ENCODE peak calls at places on chromosomes 4 and X, in six cellular contexts. M, Q, S, A, U and O are unnamed samples.

GRCh38 chr4:73533515-73534422 is 52.2 kb downstream of the AFM start:
- DNase-seq in M (no peak), Q (no peak), S (no peak), A (no peak), U (peak), O (no peak)

GRCh38 chr4:2284934-2285664 is 23.2 kb upstream of the MXD4 start:
- DNase-seq in M (no peak), Q (no peak), S (no peak), A (no peak), U (no peak), O (no peak)

GRCh38 chrX:69618803-69619202 is 2.9 kb downstream of the EDA start:
- DNase-seq in M (no peak), Q (no peak), S (no peak), A (no peak), U (peak), O (no peak)

GRCh38 chr4:43331226-43332078 is 438.9 kb downstream of the GRXCR1 start:
- DNase-seq in M (no peak), Q (no peak), S (no peak), A (no peak), U (no peak), O (no peak)

GRCh38 chrX:38275615-38276014 is 51.7 kb downstream of the RPGR start:
- DNase-seq in M (peak), Q (no peak), S (no peak), A (peak), U (peak), O (peak)

GRCh38 chrX:13346646-13347045 is 26.8 kb upstream of the ATXN3L start:
- DNase-seq in M (no peak), Q (no peak), S (no peak), A (no peak), U (no peak), O (no peak)

GRCh38 chr4:86338989-86339388 is 20.9 kb downstream of the MAPK10 start:
- DNase-seq in M (peak), Q (peak), S (no peak), A (no peak), U (no peak), O (peak)

GRCh38 chr4:121792966-121793365 is 8.2 kb upstream of the EXOSC9 start:
- DNase-seq in M (no peak), Q (no peak), S (no peak), A (no peak), U (no peak), O (no peak)

GRCh38 chrX:63855896-63856295 is 70.9 kb upstream of the ARHGEF9 start:
- DNase-seq in M (no peak), Q (no peak), S (no peak), A (no peak), U (no peak), O (no peak)

GRCh38 chr4:45770958-45771357 is 352.9 kb downstream of the GABRG1 start:
- DNase-seq in M (no peak), Q (no peak), S (no peak), A (no peak), U (no peak), O (no peak)

GRCh38 chrX:139971394-139971749 is 6.1 kb upstream of the CXorf66 start:
- DNase-seq in M (no peak), Q (no peak), S (no peak), A (no peak), U (no peak), O (no peak)

GRCh38 chr4:56786955-56787354 is 34.5 kb downstream of the SPINK2 start:
- DNase-seq in M (no peak), Q (no peak), S (no peak), A (no peak), U (no peak), O (no peak)

GRCh38 chrX:132119821-132120220 is 8.0 kb downstream of the FRMD7 start:
- DNase-seq in M (no peak), Q (no peak), S (no peak), A (no peak), U (no peak), O (no peak)

GRCh38 chr4:56301181-56302076 is 85.9 kb downstream of the AASDH start:
- DNase-seq in M (peak), Q (peak), S (peak), A (peak), U (peak), O (peak)

GRCh38 chr4:153661215-153661822 is 22.8 kb upstream of the TLR2 start:
- DNase-seq in M (no peak), Q (no peak), S (no peak), A (no peak), U (no peak), O (no peak)

GRCh38 chr4:101136373-101137370 is 210.7 kb downstream of the PPP3CA start:
- DNase-seq in M (no peak), Q (no peak), S (no peak), A (no peak), U (no peak), O (no peak)

GRCh38 chrX:56233682-56234081 is 1.5 kb downstream of the KLF8 start:
- DNase-seq in M (peak), Q (peak), S (no peak), A (peak), U (no peak), O (no peak)

GRCh38 chr4:72286185-72286584 is 254.4 kb downstream of the NPFFR2 start:
- DNase-seq in M (no peak), Q (no peak), S (no peak), A (no peak), U (no peak), O (no peak)

GRCh38 chr4:24243641-24244040 is 340.7 kb downstream of the DHX15 start:
- DNase-seq in M (no peak), Q (no peak), S (no peak), A (no peak), U (no peak), O (no peak)

GRCh38 chr4:10611673-10612072 is 72.9 kb downstream of the CLNK start:
- DNase-seq in M (peak), Q (no peak), S (no peak), A (no peak), U (no peak), O (peak)

GRCh38 chr4:101981756-101982155 is 191.2 kb downstream of the BANK1 start:
- DNase-seq in M (peak), Q (no peak), S (no peak), A (no peak), U (no peak), O (no peak)

DNA sequence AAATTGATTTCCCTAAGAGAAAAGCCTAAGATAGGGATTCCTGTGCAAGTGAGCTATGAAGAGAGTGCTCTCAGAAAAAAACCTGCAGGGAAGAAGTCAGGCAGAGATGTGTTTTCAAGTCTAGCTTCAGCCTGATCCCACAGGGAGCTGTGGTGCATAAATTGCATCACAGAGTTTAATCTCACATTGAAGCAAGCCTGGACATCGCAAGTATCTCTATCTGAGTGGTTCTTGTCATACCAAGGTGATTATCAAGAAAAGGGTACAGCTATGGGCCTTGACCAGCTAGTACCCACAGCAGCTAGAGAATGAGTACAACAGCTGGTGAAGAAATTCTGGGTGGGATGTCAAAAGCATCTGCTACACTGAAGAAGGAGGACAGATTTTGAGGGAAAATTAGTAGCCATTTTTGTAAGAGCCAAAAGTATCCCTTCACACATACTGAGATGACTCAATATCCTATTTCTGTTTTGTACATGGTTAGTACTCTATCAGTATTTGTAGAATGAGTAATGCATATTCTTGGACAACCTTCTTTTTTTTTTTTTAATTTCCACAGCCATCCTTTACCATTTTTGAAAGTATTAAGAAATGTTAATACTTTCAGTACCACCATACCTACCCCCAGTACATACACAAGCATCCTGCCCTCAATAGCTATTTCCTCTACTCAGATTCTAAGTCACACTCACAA is 708.9 kb downstream of the IL1RAPL1 start:
- DNase-seq in M (no peak), Q (no peak), S (no peak), A (no peak), U (no peak), O (no peak)
- H3K27ac ChIP-seq in M (no peak), Q (no peak), S (no peak), A (no peak), U (no peak), O (no peak)

GRCh38 chrX:29308726-29309125 is 721.5 kb downstream of the IL1RAPL1 start:
- DNase-seq in M (no peak), Q (no peak), S (no peak), A (no peak), U (no peak), O (no peak)
- TF ChIP-seq SIN3A in M (no peak), Q (no peak), S (no peak), A (no peak), U (no peak), O (no peak)

GRCh38 chr4:39305902-39306677 is 60.1 kb downstream of the RFC1 start:
- DNase-seq in M (no peak), Q (no peak), S (peak), A (no peak), U (no peak), O (no peak)
- H3K27ac ChIP-seq in M (no peak), Q (no peak), S (peak), A (no peak), U (no peak), O (no peak)

GRCh38 chr4:14636563-14636962 is 365.7 kb upstream of the CPEB2 start:
- DNase-seq in M (no peak), Q (no peak), S (no peak), A (no peak), U (no peak), O (no peak)
- TF ChIP-seq SIN3A in M (no peak), Q (no peak), S (no peak), A (no peak), U (no peak), O (no peak)

GRCh38 chr4:3809451-3810110 is 43.4 kb downstream of the ADRA2C start:
- DNase-seq in M (no peak), Q (no peak), S (no peak), A (no peak), U (no peak), O (no peak)

GRCh38 chr4:3808597-3808996 is 42.4 kb downstream of the ADRA2C start:
- DNase-seq in M (no peak), Q (no peak), S (no peak), A (no peak), U (no peak), O (no peak)

GRCh38 chr4:3809028-3809427 is 42.8 kb downstream of the ADRA2C start:
- DNase-seq in M (no peak), Q (no peak), S (no peak), A (no peak), U (no peak), O (no peak)

GRCh38 chr4:3807311-3807710 is 41.1 kb downstream of the ADRA2C start:
- DNase-seq in M (no peak), Q (no peak), S (no peak), A (no peak), U (no peak), O (no peak)

GRCh38 chr4:3807861-3808521 is 41.8 kb downstream of the ADRA2C start:
- DNase-seq in M (no peak), Q (no peak), S (no peak), A (no peak), U (no peak), O (no peak)
- H3K27ac ChIP-seq in M (no peak), Q (no peak), S (no peak), A (no peak), U (no peak), O (no peak)